ENCODE peak calls at places on chromosomes 4 and X, in seven cellular contexts. V, Q, J, N, E, C and M are unnamed samples. For H3K36me3, the result is how much of the 10 kb centered on the place peaks cover.

GRCh38 chrX:47158131-47158530 is 13.1 kb downstream of the RBM10 start:
- DNase-seq in V (no peak), Q (no peak), J (no peak), N (no peak), E (no peak), C (no peak), M (no peak)

GRCh38 chr4:31458813-31459212 is 738.6 kb downstream of the PCDH7 start:
- DNase-seq in V (no peak), Q (no peak), J (no peak), N (no peak), E (no peak), C (peak), M (no peak)

GRCh38 chrX:24646745-24647182 is 383 bp downstream of the PCYT1B start:
- DNase-seq in V (no peak), Q (no peak), J (no peak), N (no peak), E (peak), C (no peak), M (no peak)

GRCh38 chr4:2942037-2942531 is 21.1 kb downstream of the NOP14 start:
- DNase-seq in V (peak), Q (no peak), J (no peak), N (no peak), E (no peak), C (no peak), M (no peak)

GRCh38 chrX:42567268-42567667 is 210.7 kb downstream of the PPP1R2C start:
- DNase-seq in V (no peak), Q (no peak), J (no peak), N (no peak), E (no peak), C (peak), M (peak)

GRCh38 chr4:168831585-168831918 is 178.5 kb downstream of the CBR4 start:
- DNase-seq in V (no peak), Q (no peak), J (no peak), N (no peak), E (no peak), C (no peak), M (no peak)

GRCh38 chr4:55385201-55385649 is 10.5 kb upstream of the TMEM165 start:
- DNase-seq in V (no peak), Q (no peak), J (no peak), N (no peak), E (peak), C (peak), M (peak)

GRCh38 chrX:65697915-65698796 is 30.7 kb downstream of the MSN start:
- DNase-seq in V (no peak), Q (peak), J (no peak), N (peak), E (no peak), C (no peak), M (no peak)

GRCh38 chrX:73239242-73239641 is 24.6 kb upstream of the NAP1L2 start:
- DNase-seq in V (no peak), Q (no peak), J (no peak), N (no peak), E (no peak), C (no peak), M (no peak)

GRCh38 chrX:31126205-31126604 is 54.4 kb upstream of the FTHL17 start:
- DNase-seq in V (no peak), Q (no peak), J (no peak), N (no peak), E (no peak), C (peak), M (peak)

GRCh38 chr4:140078366-140078765 is 75.6 kb downstream of the MAML3 start:
- DNase-seq in V (peak), Q (no peak), J (no peak), N (no peak), E (no peak), C (peak), M (no peak)

GRCh38 chrX:25016361-25016671 is 551 bp upstream of the ARX start:
- DNase-seq in V (peak), Q (no peak), J (no peak), N (no peak), E (no peak), C (no peak), M (no peak)

GRCh38 chrX:130098202-130098552 is 12.1 kb downstream of the ELF4 start:
- DNase-seq in V (no peak), Q (no peak), J (no peak), N (no peak), E (no peak), C (no peak), M (no peak)

GRCh38 chr4:187475901-187476300 is 519.7 kb upstream of the ZFP42 start:
- DNase-seq in V (no peak), Q (no peak), J (no peak), N (no peak), E (no peak), C (no peak), M (no peak)

GRCh38 chr4:108466936-108467902 is 153.2 kb upstream of the RPL34 start:
- DNase-seq in V (no peak), Q (no peak), J (peak), N (no peak), E (no peak), C (peak), M (peak)

GRCh38 chrX:150062292-150063137 is 124.2 kb upstream of the EOLA2 start:
- DNase-seq in V (no peak), Q (no peak), J (no peak), N (no peak), E (no peak), C (peak), M (peak)

GRCh38 chr4:119118397-119118796 is 17.2 kb upstream of the MYOZ2 start:
- DNase-seq in V (no peak), Q (no peak), J (peak), N (no peak), E (no peak), C (no peak), M (no peak)

GRCh38 chr4:13918110-13918509 is 290.6 kb upstream of the BOD1L1 start:
- DNase-seq in V (peak), Q (no peak), J (peak), N (no peak), E (peak), C (peak), M (peak)

GRCh38 chr4:149708513-149709175 is 107.0 kb downstream of the IQCM start:
- DNase-seq in V (no peak), Q (no peak), J (peak), N (no peak), E (peak), C (no peak), M (no peak)

GRCh38 chrX:41558531-41558930 is 111.4 kb downstream of the NYX start:
- DNase-seq in V (no peak), Q (no peak), J (no peak), N (no peak), E (no peak), C (no peak), M (no peak)

GRCh38 chr4:176793060-176793605 is 411 bp upstream of the VEGFC start:
- DNase-seq in V (no peak), Q (no peak), J (no peak), N (no peak), E (no peak), C (no peak), M (peak)

GRCh38 chr4:8534601-8535000 is 45.6 kb upstream of the GPR78 start:
- DNase-seq in V (no peak), Q (no peak), J (no peak), N (no peak), E (no peak), C (no peak), M (no peak)
- H3K4me3 ChIP-seq in V (no peak), Q (no peak), J (no peak), N (no peak), E (no peak), C (no peak), M (no peak)

DNA sequence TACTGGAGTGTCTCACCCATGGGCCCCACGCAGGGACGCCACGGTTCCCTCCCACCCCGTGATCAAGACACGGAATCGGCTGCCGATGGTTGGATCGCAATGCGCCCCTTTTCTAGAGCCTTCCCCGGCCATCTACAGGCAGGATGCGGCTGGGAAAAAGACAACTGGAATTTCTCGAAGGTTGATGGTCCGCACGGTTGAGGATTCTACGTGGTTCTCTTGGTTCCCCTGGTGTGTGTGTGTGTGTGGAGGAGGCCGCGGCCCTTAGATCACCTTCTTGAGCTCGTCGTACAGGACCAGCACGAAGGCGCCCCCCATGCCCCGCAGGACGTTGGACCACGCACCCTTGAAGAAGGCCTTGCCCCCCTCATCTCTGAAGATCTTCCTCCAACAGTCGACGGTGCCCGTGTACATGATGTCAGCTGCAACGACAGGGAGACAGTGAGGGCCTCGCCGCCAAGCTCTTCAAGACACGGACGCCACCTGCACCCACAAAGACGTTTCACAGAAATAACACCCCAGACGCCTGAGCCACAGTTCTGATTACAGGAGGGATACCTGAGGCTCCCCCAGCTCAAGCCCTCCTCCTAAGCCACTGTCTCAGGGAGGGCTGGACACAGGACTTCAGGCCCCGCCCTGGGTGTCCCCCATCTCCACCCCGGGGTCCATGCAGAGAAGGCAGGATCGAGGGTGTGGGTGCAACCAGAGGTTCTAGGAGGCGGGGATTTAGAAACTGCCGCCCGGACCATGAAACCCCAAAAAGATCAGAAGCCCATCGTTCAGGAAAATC is 5.4 kb downstream of the SLC25A6 start:
- DNase-seq in V (no peak), Q (no peak), J (no peak), N (peak), E (no peak), C (no peak), M (no peak)
- H3K36me3 ChIP-seq in V (under half), Q (half or more), J (under half), N (half or more), E (under half), C (half or more), M (half or more)

DNA sequence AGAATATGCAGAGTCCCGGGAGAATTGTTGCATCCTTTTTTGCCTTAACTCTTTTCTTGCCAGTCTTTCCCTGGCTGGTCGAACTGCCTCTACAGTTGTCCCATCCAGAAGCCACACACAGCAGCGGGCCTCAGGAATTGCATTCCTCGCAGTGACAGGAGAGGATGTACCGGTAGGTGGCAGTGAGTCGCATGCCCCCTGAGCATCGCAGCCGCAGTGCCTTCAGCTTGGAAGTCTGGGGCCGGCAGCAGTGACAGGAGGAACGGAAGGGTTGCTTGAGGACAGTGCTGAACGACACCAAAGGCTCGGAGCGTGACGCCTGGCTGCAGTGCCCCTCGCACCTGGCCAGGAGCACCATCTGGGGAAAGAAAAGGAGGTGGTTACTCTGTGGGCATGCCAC is 23.5 kb downstream of the NDP start:
- DNase-seq in V (no peak), Q (no peak), J (no peak), N (peak), E (peak), C (no peak), M (no peak)
- H3K4me3 ChIP-seq in V (no peak), Q (no peak), J (no peak), N (no peak), E (no peak), C (no peak), M (no peak)

DNA sequence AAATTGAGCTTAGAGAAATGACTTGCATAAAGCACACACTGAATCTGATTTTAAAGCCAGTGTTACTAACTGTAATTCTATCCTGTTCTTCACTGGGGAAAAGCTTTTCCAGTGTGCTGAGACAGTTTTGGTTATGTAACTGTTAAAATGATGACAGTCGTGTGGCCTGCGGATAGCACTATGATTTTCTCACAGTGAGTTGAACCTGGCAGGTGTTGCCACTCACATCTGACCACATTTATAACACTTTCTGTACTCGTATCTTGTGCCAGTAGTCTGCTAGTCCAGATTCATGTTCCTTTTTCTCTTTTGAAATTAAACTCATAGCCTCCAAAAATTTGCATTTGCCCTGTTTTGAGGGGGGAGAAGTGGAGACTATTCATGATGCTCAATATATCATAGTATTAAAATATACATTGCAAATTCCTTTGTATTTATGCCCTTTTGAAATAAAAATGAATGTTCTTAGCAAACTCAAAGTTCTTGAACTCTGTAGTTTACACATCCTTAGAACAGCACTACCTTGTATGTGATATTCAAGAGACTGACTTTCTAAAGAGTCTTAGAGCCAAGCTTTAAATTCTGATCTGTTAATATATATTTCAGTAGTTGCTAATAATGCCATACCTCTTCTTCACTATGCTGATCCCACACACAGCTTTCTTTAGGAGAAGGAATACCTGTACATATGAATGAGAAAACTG is 132.3 kb downstream of the PDLIM5 start:
- DNase-seq in V (no peak), Q (no peak), J (no peak), N (no peak), E (no peak), C (no peak), M (no peak)
- H3K36me3 ChIP-seq in V (under half), Q (under half), J (under half), N (under half), E (under half), C (under half), M (under half)

GRCh38 chrX:40307871-40308270 is 210.1 kb upstream of the BCOR start:
- DNase-seq in V (no peak), Q (no peak), J (no peak), N (no peak), E (no peak), C (no peak), M (no peak)
- H3K4me3 ChIP-seq in V (no peak), Q (no peak), J (no peak), N (no peak), E (no peak), C (no peak), M (no peak)

GRCh38 chr4:87116230-87116629 is 104.2 kb downstream of the KLHL8 start:
- DNase-seq in V (no peak), Q (no peak), J (no peak), N (no peak), E (no peak), C (no peak), M (no peak)

GRCh38 chr4:87117051-87117729 is 103.2 kb downstream of the KLHL8 start:
- DNase-seq in V (no peak), Q (no peak), J (no peak), N (no peak), E (no peak), C (no peak), M (no peak)

GRCh38 chr4:87118826-87119225 is 101.6 kb downstream of the KLHL8 start:
- DNase-seq in V (no peak), Q (no peak), J (peak), N (no peak), E (no peak), C (peak), M (peak)

GRCh38 chr4:87118421-87118820 is 102.0 kb downstream of the KLHL8 start:
- DNase-seq in V (no peak), Q (no peak), J (no peak), N (no peak), E (no peak), C (no peak), M (no peak)

GRCh38 chr4:87117730-87118075 is 102.7 kb downstream of the KLHL8 start:
- DNase-seq in V (no peak), Q (no peak), J (no peak), N (no peak), E (no peak), C (no peak), M (no peak)
- H3K36me3 ChIP-seq in V (under half), Q (half or more), J (under half), N (half or more), E (under half), C (under half), M (under half)

DNA sequence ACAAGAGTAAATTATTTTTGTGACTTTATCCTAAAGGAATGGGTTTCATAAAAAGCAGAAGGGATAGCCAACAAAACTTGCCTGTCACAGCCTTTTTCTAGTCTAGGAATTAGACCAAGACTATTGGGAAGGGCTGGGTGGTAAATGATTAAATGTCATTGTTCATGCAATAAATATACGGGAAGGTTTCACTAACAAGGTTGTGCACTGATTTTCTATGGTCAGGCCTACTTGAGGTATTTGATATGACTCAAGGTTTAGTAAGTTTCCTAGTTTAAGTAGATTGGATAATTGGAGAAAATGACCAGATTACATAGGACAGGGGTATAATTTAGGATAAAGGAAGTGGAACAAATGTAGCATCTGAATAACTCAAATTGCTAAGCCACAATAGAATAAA is 249.1 kb upstream of the BMP3 start:
- DNase-seq in V (no peak), Q (no peak), J (no peak), N (no peak), E (no peak), C (no peak), M (no peak)
- H3K4me3 ChIP-seq in V (no peak), Q (no peak), J (no peak), N (no peak), E (no peak), C (no peak), M (no peak)